ENCODE peak calls at places on chromosomes 1 and 21, in four cellular contexts. One of them, this sample, is unnamed. For H3K4me1, the result is how much of the 10 kb centered on the place peaks cover.

GRCh38 chr1:197677313-197677712 is 98.0 kb downstream of the DENND1B start:
- DNase-seq in tibial nerve: no peak
- DNase-seq in endodermal cell: no peak
- DNase-seq in mammary epithelial cell: no peak
- DNase-seq in this sample: no peak

GRCh38 chr1:50415235-50416149 is 7.8 kb downstream of the DMRTA2 start:
- DNase-seq in mammary epithelial cell: no peak
- DNase-seq in endodermal cell: peak
- DNase-seq in tibial nerve: no peak
- DNase-seq in this sample: no peak

GRCh38 chr1:220121791-220122530 is 28.0 kb downstream of the IARS2 start:
- DNase-seq in mammary epithelial cell: no peak
- DNase-seq in endodermal cell: no peak
- DNase-seq in tibial nerve: no peak
- DNase-seq in this sample: no peak

GRCh38 chr1:67052741-67053534 is 1.0 kb downstream of the SLC35D1 start:
- DNase-seq in tibial nerve: peak
- DNase-seq in mammary epithelial cell: peak
- DNase-seq in endodermal cell: peak
- DNase-seq in this sample: peak

GRCh38 chr1:75725861-75726361 is 1.4 kb downstream of the ACADM start:
- DNase-seq in endodermal cell: peak
- DNase-seq in tibial nerve: no peak
- DNase-seq in mammary epithelial cell: no peak
- DNase-seq in this sample: no peak

GRCh38 chr1:18794066-18794465 is 65.4 kb downstream of the TAS1R2 start:
- DNase-seq in endodermal cell: no peak
- DNase-seq in tibial nerve: no peak
- DNase-seq in mammary epithelial cell: no peak
- DNase-seq in this sample: no peak

GRCh38 chr1:204338997-204339396 is 20.7 kb downstream of the PLEKHA6 start:
- DNase-seq in tibial nerve: no peak
- DNase-seq in endodermal cell: no peak
- DNase-seq in mammary epithelial cell: no peak
- DNase-seq in this sample: no peak

GRCh38 chr1:210598135-210598652 is 269.5 kb downstream of the HHAT start:
- DNase-seq in mammary epithelial cell: peak
- DNase-seq in endodermal cell: peak
- DNase-seq in tibial nerve: peak
- DNase-seq in this sample: no peak

GRCh38 chr1:67850611-67851075 is 17.4 kb upstream of the GNG12 start:
- DNase-seq in tibial nerve: peak
- DNase-seq in endodermal cell: no peak
- DNase-seq in mammary epithelial cell: peak
- DNase-seq in this sample: no peak

GRCh38 chr21:46126321-46127238 is 28.7 kb downstream of the COL6A2 start:
- DNase-seq in endodermal cell: peak
- DNase-seq in tibial nerve: no peak
- DNase-seq in mammary epithelial cell: no peak
- DNase-seq in this sample: no peak

GRCh38 chr1:195717651-195718050 is 890.6 kb downstream of the KCNT2 start:
- DNase-seq in mammary epithelial cell: peak
- DNase-seq in tibial nerve: no peak
- DNase-seq in endodermal cell: no peak
- DNase-seq in this sample: no peak

GRCh38 chr1:162023547-162024501 is at the start of gene OLFML2B:
- DNase-seq in endodermal cell: peak
- DNase-seq in mammary epithelial cell: peak
- DNase-seq in tibial nerve: peak
- DNase-seq in this sample: no peak

GRCh38 chr1:110250018-110250417 is 39.9 kb downstream of the KCNC4 start:
- DNase-seq in endodermal cell: peak
- DNase-seq in mammary epithelial cell: no peak
- DNase-seq in tibial nerve: no peak
- DNase-seq in this sample: no peak

GRCh38 chr1:214401666-214402065 is 120.7 kb downstream of the SMYD2 start:
- DNase-seq in mammary epithelial cell: no peak
- DNase-seq in endodermal cell: no peak
- DNase-seq in tibial nerve: no peak
- DNase-seq in this sample: no peak

GRCh38 chr1:10459185-10459584 is 9.4 kb downstream of the CORT start:
- DNase-seq in endodermal cell: no peak
- DNase-seq in mammary epithelial cell: peak
- DNase-seq in tibial nerve: no peak
- DNase-seq in this sample: no peak

GRCh38 chr1:78069784-78070183 is 24.0 kb downstream of the GIPC2 start:
- DNase-seq in mammary epithelial cell: peak
- DNase-seq in tibial nerve: no peak
- DNase-seq in endodermal cell: no peak
- DNase-seq in this sample: no peak

GRCh38 chr1:21124846-21125245 is 51.9 kb downstream of the EIF4G3 start:
- DNase-seq in tibial nerve: no peak
- DNase-seq in endodermal cell: no peak
- DNase-seq in mammary epithelial cell: peak
- DNase-seq in this sample: no peak

GRCh38 chr1:58460469-58460868 is 86.1 kb downstream of the OMA1 start:
- DNase-seq in endodermal cell: peak
- DNase-seq in mammary epithelial cell: peak
- DNase-seq in tibial nerve: no peak
- DNase-seq in this sample: no peak

GRCh38 chr1:85344256-85344694 is 67.8 kb upstream of the BCL10 start:
- DNase-seq in tibial nerve: no peak
- DNase-seq in endodermal cell: peak
- DNase-seq in mammary epithelial cell: peak
- DNase-seq in this sample: no peak

GRCh38 chr21:38175321-38175720 is 81.5 kb upstream of the KCNJ15 start:
- DNase-seq in endodermal cell: no peak
- DNase-seq in tibial nerve: no peak
- DNase-seq in mammary epithelial cell: no peak
- DNase-seq in this sample: no peak

GRCh38 chr1:57844382-57844980 is 420.6 kb upstream of the DAB1 start:
- DNase-seq in endodermal cell: no peak
- DNase-seq in mammary epithelial cell: peak
- DNase-seq in tibial nerve: no peak
- DNase-seq in this sample: no peak

GRCh38 chr1:92484472-92485373 is 2.0 kb downstream of the GFI1 start:
- DNase-seq in tibial nerve: no peak
- DNase-seq in endodermal cell: peak
- DNase-seq in mammary epithelial cell: peak
- DNase-seq in this sample: peak

GRCh38 chr1:15915991-15916390 is 59.9 kb downstream of the ZBTB17 start:
- DNase-seq in tibial nerve: no peak
- DNase-seq in mammary epithelial cell: no peak
- DNase-seq in endodermal cell: no peak
- DNase-seq in this sample: no peak

GRCh38 chr1:95935719-95936118 is 701.7 kb downstream of the RWDD3 start:
- DNase-seq in tibial nerve: no peak
- DNase-seq in endodermal cell: no peak
- DNase-seq in mammary epithelial cell: no peak
- DNase-seq in this sample: no peak

GRCh38 chr21:45799765-45800338 is 156.3 kb downstream of the PCBP3 start:
- DNase-seq in mammary epithelial cell: no peak
- DNase-seq in endodermal cell: no peak
- DNase-seq in tibial nerve: no peak
- DNase-seq in this sample: no peak

GRCh38 chr21:46550511-46550941 is 54.4 kb downstream of the S100B start:
- DNase-seq in tibial nerve: no peak
- DNase-seq in mammary epithelial cell: no peak
- DNase-seq in endodermal cell: no peak
- DNase-seq in this sample: peak

GRCh38 chr1:85617582-85618237 is 37.1 kb downstream of the CCN1 start:
- DNase-seq in mammary epithelial cell: no peak
- DNase-seq in tibial nerve: no peak
- DNase-seq in endodermal cell: no peak
- DNase-seq in this sample: no peak

GRCh38 chr1:236868625-236869467 is 73.8 kb downstream of the MTR start:
- DNase-seq in endodermal cell: peak
- DNase-seq in mammary epithelial cell: peak
- DNase-seq in tibial nerve: no peak
- DNase-seq in this sample: no peak

GRCh38 chr1:13469343-13469742 is 44.5 kb downstream of the LRRC38 start:
- DNase-seq in endodermal cell: peak
- DNase-seq in tibial nerve: peak
- DNase-seq in mammary epithelial cell: no peak
- DNase-seq in this sample: no peak

GRCh38 chr21:39422468-39423241 is 22.9 kb downstream of the LCA5L start:
- DNase-seq in mammary epithelial cell: no peak
- DNase-seq in tibial nerve: no peak
- DNase-seq in endodermal cell: no peak
- DNase-seq in this sample: no peak

GRCh38 chr1:185969028-185969427 is 234.8 kb downstream of the HMCN1 start:
- DNase-seq in endodermal cell: no peak
- DNase-seq in tibial nerve: no peak
- DNase-seq in mammary epithelial cell: no peak
- DNase-seq in this sample: no peak

GRCh38 chr1:98660941-98661543 is 479 bp upstream of the SNX7 start:
- DNase-seq in tibial nerve: no peak
- DNase-seq in mammary epithelial cell: no peak
- DNase-seq in endodermal cell: no peak
- DNase-seq in this sample: no peak

GRCh38 chr1:185291647-185292046 is 25.4 kb downstream of the IVNS1ABP start:
- DNase-seq in tibial nerve: no peak
- DNase-seq in mammary epithelial cell: no peak
- DNase-seq in endodermal cell: no peak
- DNase-seq in this sample: no peak

GRCh38 chr21:41429305-41429704 is 3.3 kb downstream of the MX1 start:
- DNase-seq in endodermal cell: no peak
- DNase-seq in tibial nerve: no peak
- DNase-seq in mammary epithelial cell: no peak
- DNase-seq in this sample: no peak

GRCh38 chr21:31351438-31351837 is 7.4 kb upstream of the TIAM1 start:
- DNase-seq in endodermal cell: no peak
- DNase-seq in mammary epithelial cell: peak
- DNase-seq in tibial nerve: no peak
- DNase-seq in this sample: no peak

GRCh38 chr1:23825076-23825761 is at the start of gene HMGCL:
- DNase-seq in endodermal cell: peak
- DNase-seq in mammary epithelial cell: peak
- DNase-seq in tibial nerve: peak
- DNase-seq in this sample: peak

GRCh38 chr1:94535879-94536278 is 5.7 kb downstream of the F3 start:
- DNase-seq in endodermal cell: no peak
- DNase-seq in mammary epithelial cell: peak
- DNase-seq in tibial nerve: no peak
- DNase-seq in this sample: no peak

GRCh38 chr1:171898956-171899355 is 57.7 kb downstream of the DNM3 start:
- DNase-seq in endodermal cell: peak
- DNase-seq in tibial nerve: peak
- DNase-seq in mammary epithelial cell: peak
- DNase-seq in this sample: no peak

GRCh38 chr1:1462318-1462966 is 9.1 kb upstream of the ATAD3B start:
- DNase-seq in tibial nerve: no peak
- DNase-seq in endodermal cell: peak
- DNase-seq in mammary epithelial cell: peak
- DNase-seq in this sample: no peak

DNA sequence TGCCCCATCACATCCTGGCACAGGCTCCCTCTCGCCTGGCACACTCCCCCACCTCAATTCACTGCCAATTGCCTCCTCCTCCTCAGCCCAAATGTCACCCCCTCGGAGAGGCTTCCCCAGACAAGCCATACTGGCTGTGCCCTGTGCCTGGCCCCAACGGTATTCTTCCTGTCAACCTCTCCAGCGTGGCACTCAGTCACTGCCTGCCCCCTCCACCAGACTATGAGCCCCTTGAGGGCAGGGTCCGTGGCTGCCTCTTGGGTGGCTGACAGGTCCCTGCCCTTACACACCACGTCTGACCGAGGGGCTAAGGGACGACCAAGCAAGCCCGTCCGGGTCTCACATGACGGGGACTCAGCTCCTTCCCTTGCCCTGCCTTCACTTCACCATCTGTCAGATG is 74.9 kb downstream of the MRPL37 start:
- DNase-seq in endodermal cell: no peak
- DNase-seq in mammary epithelial cell: no peak
- DNase-seq in tibial nerve: no peak
- DNase-seq in this sample: no peak
- H3K4me1 ChIP-seq in endodermal cell: under half
- H3K4me1 ChIP-seq in mammary epithelial cell: under half
- H3K4me1 ChIP-seq in tibial nerve: half or more
- H3K4me1 ChIP-seq in this sample: under half

GRCh38 chr1:33821291-33821690 is 42.6 kb upstream of the HMGB4 start:
- DNase-seq in mammary epithelial cell: no peak
- DNase-seq in tibial nerve: no peak
- DNase-seq in endodermal cell: peak
- DNase-seq in this sample: no peak
- H3K4me1 ChIP-seq in mammary epithelial cell: under half
- H3K4me1 ChIP-seq in tibial nerve: under half
- H3K4me1 ChIP-seq in endodermal cell: under half
- H3K4me1 ChIP-seq in this sample: under half

GRCh38 chr21:25837545-25838263 is 102.9 kb downstream of the GABPA start:
- DNase-seq in endodermal cell: no peak
- DNase-seq in tibial nerve: no peak
- DNase-seq in mammary epithelial cell: peak
- DNase-seq in this sample: no peak

GRCh38 chr21:25848309-25848708 is 113.5 kb downstream of the GABPA start:
- DNase-seq in mammary epithelial cell: no peak
- DNase-seq in endodermal cell: no peak
- DNase-seq in tibial nerve: no peak
- DNase-seq in this sample: no peak

GRCh38 chr21:25845729-25846256 is 111.0 kb downstream of the GABPA start:
- DNase-seq in endodermal cell: no peak
- DNase-seq in tibial nerve: no peak
- DNase-seq in mammary epithelial cell: peak
- DNase-seq in this sample: no peak

GRCh38 chr21:25838809-25839208 is 104.0 kb downstream of the GABPA start:
- DNase-seq in endodermal cell: no peak
- DNase-seq in mammary epithelial cell: peak
- DNase-seq in tibial nerve: no peak
- DNase-seq in this sample: no peak

GRCh38 chr21:25842925-25843324 is 108.2 kb downstream of the GABPA start:
- DNase-seq in tibial nerve: no peak
- DNase-seq in mammary epithelial cell: no peak
- DNase-seq in endodermal cell: no peak
- DNase-seq in this sample: no peak
- H3K4me1 ChIP-seq in tibial nerve: under half
- H3K4me1 ChIP-seq in mammary epithelial cell: under half
- H3K4me1 ChIP-seq in endodermal cell: under half
- H3K4me1 ChIP-seq in this sample: under half

DNA sequence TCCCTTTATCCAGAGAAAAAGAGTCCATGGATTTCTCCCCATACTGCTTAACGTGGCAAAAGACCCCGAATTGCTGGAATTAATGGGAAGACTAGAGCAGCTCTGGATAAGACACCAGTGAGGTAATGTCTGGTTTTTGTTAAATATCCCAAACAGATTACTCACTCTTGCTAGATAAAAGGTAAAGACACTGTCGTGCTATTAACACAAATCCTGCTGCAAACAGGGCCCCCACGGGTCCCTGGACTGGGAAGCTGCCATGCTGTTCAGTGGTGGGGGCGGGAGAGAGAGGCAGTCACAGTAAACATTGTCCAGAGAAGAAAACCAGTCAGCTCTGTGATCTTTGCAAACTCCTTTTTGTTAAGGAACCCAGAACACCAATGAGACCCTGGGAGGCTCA is 15.2 kb upstream of the SRP9 start:
- DNase-seq in mammary epithelial cell: no peak
- DNase-seq in tibial nerve: no peak
- DNase-seq in endodermal cell: no peak
- DNase-seq in this sample: no peak
- H3K4me1 ChIP-seq in mammary epithelial cell: under half
- H3K4me1 ChIP-seq in tibial nerve: under half
- H3K4me1 ChIP-seq in endodermal cell: under half
- H3K4me1 ChIP-seq in this sample: under half

This sample was measured in effector memory CD4-positive, alpha-beta T cell.